ENCODE peak calls at places on chromosomes 11 and 22, in eight cellular contexts. U, B, D, F, K, H, E and Z are unnamed samples.

GRCh38 chr22:43151251-43152000 is at the start of gene TSPO:
- DNase-seq in K (no peak), E (peak), U (peak), D (no peak), H (no peak), F (peak), B (peak), Z (no peak)

GRCh38 chr11:92384807-92385206 is 160.2 kb downstream of the FAT3 start:
- DNase-seq in F (no peak), D (no peak), H (no peak), B (no peak), K (no peak), E (no peak), U (no peak), Z (no peak)

GRCh38 chr22:36743011-36743410 is 32.9 kb downstream of the IFT27 start:
- DNase-seq in U (no peak), F (no peak), H (no peak), E (no peak), D (no peak), B (no peak), K (no peak), Z (no peak)

GRCh38 chr11:117829369-117829725 is 4.8 kb upstream of the FXYD2 start:
- DNase-seq in B (no peak), D (no peak), E (no peak), U (no peak), K (peak), H (no peak), F (no peak), Z (no peak)

GRCh38 chr22:30890689-30891442 is 77.7 kb downstream of the MORC2 start:
- DNase-seq in D (no peak), E (peak), U (peak), B (no peak), F (peak), H (peak), K (no peak), Z (no peak)

GRCh38 chr22:27196483-27196882 is 539.1 kb downstream of the MIAT start:
- DNase-seq in U (no peak), D (no peak), E (no peak), F (no peak), K (no peak), H (no peak), B (no peak), Z (no peak)

GRCh38 chr11:18066626-18067025 is 20.6 kb upstream of the TPH1 start:
- DNase-seq in H (no peak), K (no peak), F (no peak), B (no peak), D (no peak), U (no peak), E (no peak), Z (no peak)

GRCh38 chr22:44325718-44326548 is 13.2 kb upstream of the SHISAL1 start:
- DNase-seq in U (no peak), F (peak), D (peak), B (no peak), E (peak), H (peak), K (no peak), Z (no peak)

GRCh38 chr11:101955278-101955677 is 39.0 kb upstream of the ANGPTL5 start:
- DNase-seq in U (no peak), F (no peak), B (no peak), H (no peak), D (no peak), K (no peak), E (no peak), Z (no peak)

GRCh38 chr11:111936045-111936400 is 1.1 kb upstream of the DIXDC1 start:
- DNase-seq in B (no peak), D (no peak), E (no peak), F (no peak), K (no peak), H (no peak), U (no peak), Z (no peak)

GRCh38 chr11:104329043-104329442 is 165.1 kb upstream of the PDGFD start:
- DNase-seq in E (no peak), B (no peak), F (no peak), U (no peak), K (no peak), H (no peak), D (no peak), Z (no peak)

GRCh38 chr11:117419136-117419914 is 91.7 kb downstream of the CEP164 start:
- DNase-seq in K (no peak), D (no peak), U (no peak), F (no peak), H (no peak), E (no peak), B (no peak), Z (no peak)

DNA sequence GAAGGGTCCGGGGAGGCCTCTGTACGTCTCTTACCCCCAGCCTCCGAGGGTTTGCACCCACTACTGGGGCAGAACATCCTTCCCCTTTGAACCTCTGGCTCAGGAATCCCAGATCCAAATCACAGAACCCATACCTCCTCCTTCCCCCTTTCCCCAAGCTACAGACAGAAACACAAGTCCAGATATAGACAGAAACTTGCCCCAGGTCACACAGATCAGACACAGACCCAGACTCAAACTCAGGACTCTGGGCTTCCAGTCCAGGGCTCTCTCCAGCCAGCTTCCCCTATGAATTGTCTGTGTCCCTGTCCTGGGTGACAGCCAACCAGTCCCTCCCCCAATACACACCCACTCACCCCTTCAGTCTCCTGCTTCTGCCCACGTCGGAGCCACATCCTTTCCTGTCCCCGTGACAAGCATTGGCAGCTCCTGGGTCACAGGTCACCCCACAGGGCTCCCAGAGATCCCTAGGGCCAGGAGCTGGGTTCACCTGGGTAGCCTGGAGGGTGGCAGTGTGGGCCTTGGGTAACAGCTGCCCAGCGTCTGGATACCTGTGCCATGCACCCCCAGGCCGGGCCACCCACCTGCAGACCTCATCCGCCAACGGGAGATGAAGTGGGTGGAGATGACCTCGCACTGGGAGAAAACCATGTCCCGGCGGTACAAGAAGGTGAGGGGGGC is 772 bp downstream of the TBC1D10C start:
- DNase-seq in K (no peak), B (no peak), H (no peak), U (no peak), E (no peak), F (no peak), D (no peak), Z (no peak)
- H3K4me3 ChIP-seq in K (peak), B (no peak), H (no peak), U (no peak), E (no peak), F (no peak), D (no peak), Z (no peak)

DNA sequence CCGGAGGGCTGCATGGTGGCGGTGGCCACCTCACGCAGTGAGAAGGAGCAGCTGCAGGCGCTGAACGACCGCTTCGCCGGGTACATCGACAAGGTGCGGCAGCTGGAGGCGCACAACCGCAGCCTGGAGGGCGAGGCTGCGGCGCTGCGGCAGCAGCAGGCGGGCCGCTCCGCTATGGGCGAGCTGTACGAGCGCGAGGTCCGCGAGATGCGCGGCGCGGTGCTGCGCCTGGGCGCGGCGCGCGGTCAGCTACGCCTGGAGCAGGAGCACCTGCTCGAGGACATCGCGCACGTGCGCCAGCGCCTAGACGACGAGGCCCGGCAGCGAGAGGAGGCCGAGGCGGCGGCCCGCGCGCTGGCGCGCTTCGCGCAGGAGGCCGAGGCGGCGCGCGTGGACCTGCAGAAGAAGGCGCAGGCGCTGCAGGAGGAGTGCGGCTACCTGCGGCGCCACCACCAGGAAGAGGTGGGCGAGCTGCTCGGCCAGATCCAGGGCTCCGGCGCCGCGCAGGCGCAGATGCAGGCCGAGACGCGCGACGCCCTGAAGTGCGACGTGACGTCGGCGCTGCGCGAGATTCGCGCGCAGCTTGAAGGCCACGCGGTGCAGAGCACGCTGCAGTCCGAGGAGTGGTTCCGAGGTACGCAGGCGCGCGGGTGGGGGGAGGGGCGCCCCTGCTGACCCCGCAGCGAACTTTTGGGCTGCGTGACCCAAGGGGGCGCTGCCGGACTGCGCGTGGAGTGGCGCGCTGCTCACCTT is 670 bp downstream of the NEFH start:
- DNase-seq in K (no peak), E (peak), D (no peak), B (no peak), F (peak), H (no peak), U (peak), Z (no peak)
- H3K4me3 ChIP-seq in K (peak), E (peak), D (no peak), B (no peak), F (peak), H (peak), U (no peak), Z (no peak)

GRCh38 chr11:8605956-8606355 is 11.9 kb upstream of the STK33 start:
- DNase-seq in U (no peak), B (no peak), D (no peak), H (no peak), E (no peak), F (no peak), K (no peak), Z (no peak)
- H3K4me3 ChIP-seq in U (no peak), B (no peak), D (no peak), H (no peak), E (no peak), F (no peak), K (no peak), Z (no peak)

DNA sequence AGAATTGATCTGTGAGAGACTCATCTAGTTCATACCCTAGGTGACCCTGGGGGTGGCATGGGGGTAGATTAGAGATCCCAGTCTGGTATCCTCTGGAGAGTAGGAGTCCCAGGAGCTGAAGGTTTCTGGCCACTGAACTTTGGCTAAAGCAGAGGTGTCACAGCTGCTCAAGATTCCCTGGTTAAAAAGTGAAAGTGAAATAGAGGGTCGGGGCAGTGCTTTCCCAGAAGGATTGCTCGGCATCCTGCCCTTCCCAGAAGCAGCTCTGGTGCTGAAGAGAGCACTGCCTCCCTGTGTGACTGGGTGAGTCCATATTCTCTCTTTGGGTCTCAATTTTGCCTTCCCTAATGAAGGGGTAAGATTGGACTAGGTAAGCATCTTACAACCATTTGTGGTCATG is 651 bp downstream of the IL18BP start:
- DNase-seq in F (no peak), K (peak), D (no peak), E (no peak), U (no peak), H (no peak), B (no peak), Z (no peak)
- H3K4me3 ChIP-seq in F (no peak), K (peak), D (peak), E (no peak), U (no peak), H (no peak), B (no peak), Z (no peak)

DNA sequence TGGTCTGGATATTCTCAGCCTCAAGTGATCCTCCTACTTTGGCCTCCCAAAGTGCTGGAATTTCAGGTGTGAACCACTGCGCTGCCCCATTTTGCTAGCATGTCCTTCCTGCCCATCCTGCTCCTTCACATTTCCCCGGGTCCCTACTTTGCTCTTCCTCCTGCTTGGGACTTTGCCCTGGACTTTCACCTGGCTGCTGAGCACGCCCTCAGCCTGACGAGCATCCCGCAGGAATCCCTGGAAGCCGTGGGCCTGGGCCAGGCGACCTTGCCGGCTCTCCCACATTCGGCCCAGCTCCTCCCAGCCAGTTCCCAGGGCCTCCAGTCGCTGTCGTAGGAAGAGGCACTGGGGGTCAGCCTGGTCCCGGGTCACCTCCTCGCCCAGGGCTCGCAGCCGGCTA is 22.6 kb upstream of the RBM4B start:
- DNase-seq in B (no peak), U (no peak), D (no peak), E (no peak), F (no peak), H (no peak), K (no peak), Z (no peak)
- H3K4me3 ChIP-seq in B (no peak), U (no peak), D (no peak), E (no peak), F (no peak), H (no peak), K (no peak), Z (no peak)

GRCh38 chr22:22558071-22558971 is 744 bp downstream of the PRAME start:
- DNase-seq in D (no peak), F (no peak), H (no peak), U (no peak), B (no peak), K (no peak), E (no peak), Z (no peak)
- H3K4me3 ChIP-seq in D (no peak), F (no peak), H (no peak), U (no peak), B (no peak), K (no peak), E (no peak), Z (peak)

GRCh38 chr11:64566042-64566914 is 24.7 kb upstream of the SLC22A12 start:
- DNase-seq in F (peak), D (peak), U (peak), B (peak), K (peak), E (peak), H (peak), Z (no peak)
- H3K4me3 ChIP-seq in F (peak), D (no peak), U (no peak), B (no peak), K (no peak), E (no peak), H (no peak), Z (no peak)

GRCh38 chr11:112961751-112962747 is 829 bp downstream of the NCAM1 start:
- DNase-seq in F (peak), B (no peak), H (no peak), K (no peak), D (no peak), E (no peak), U (no peak), Z (no peak)
- H3K4me3 ChIP-seq in F (peak), B (peak), H (peak), K (peak), D (peak), E (peak), U (peak), Z (peak)

DNA sequence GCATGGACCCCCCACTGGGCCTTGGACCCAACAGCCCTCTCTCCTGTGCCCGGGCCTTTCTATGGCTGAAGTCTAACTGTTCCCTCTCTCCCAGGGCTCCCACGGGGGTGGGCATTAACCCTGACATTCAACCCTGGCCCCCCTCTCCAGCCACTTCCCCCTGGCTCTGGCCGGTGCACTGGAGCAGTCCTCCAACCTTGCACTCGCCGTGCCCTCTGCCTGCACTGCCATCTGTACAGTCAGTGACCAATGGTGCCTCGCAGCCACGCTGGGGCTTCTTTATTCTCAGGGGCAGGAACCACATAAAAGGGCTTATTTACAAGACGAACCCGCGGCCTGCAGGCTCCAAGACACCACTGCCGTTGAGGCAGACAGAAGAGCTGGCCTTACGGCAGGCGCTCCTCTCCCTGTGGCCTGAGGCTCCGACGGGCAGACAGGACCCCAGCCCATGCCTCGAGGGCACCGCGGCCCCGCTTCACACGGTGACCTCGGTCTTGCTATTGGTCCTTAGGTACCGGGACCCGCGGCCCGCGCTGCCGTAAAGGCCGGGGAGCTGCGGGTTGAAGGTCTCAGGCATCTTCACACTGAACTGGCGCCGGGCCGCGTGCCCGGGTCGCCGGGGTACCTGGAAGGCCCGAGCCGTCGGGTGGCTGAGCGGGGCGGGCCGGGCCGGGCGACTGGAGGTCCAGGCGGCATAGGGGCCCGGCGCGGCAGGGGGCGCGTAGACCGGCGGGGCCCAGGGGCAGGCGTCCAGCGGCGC is 5.4 kb downstream of the SHISA8 start:
- DNase-seq in D (no peak), B (no peak), H (no peak), K (no peak), U (no peak), F (peak), E (no peak), Z (no peak)
- H3K4me3 ChIP-seq in D (no peak), B (no peak), H (no peak), K (peak), U (no peak), F (peak), E (no peak), Z (no peak)